ENCODE peak calls at places on chromosomes 4 and X, in six cellular contexts. One of them, this sample, is unnamed.

GRCh38 chrX:10022580-10023245 is 55.6 kb downstream of the CLDN34 start:
- DNase-seq in HFF-Myc: peak; percentile 54
- DNase-seq in brain microvascular endothelial cell: peak; percentile 88
- DNase-seq in AG10803: peak; percentile 73
- DNase-seq in GM23338: no peak
- DNase-seq in MM.1S: no peak
- DNase-seq in this sample: no peak

GRCh38 chr4:3512279-3512678 is 19.9 kb downstream of the LRPAP1 start:
- DNase-seq in AG10803: no peak
- DNase-seq in brain microvascular endothelial cell: no peak
- DNase-seq in MM.1S: no peak
- DNase-seq in GM23338: no peak
- DNase-seq in HFF-Myc: no peak
- DNase-seq in this sample: no peak

GRCh38 chr4:87497141-87497540 is 32.0 kb downstream of the SPARCL1 start:
- DNase-seq in HFF-Myc: no peak
- DNase-seq in brain microvascular endothelial cell: no peak
- DNase-seq in MM.1S: no peak
- DNase-seq in GM23338: peak; percentile 72
- DNase-seq in AG10803: no peak
- DNase-seq in this sample: no peak

GRCh38 chr4:164169591-164169990 is 584.3 kb upstream of the SMIM31 start:
- DNase-seq in brain microvascular endothelial cell: peak; percentile 49
- DNase-seq in HFF-Myc: no peak
- DNase-seq in AG10803: no peak
- DNase-seq in MM.1S: no peak
- DNase-seq in GM23338: no peak
- DNase-seq in this sample: no peak

GRCh38 chr4:152554742-152555141 is 18.9 kb upstream of the FBXW7 start:
- DNase-seq in AG10803: no peak
- DNase-seq in MM.1S: no peak
- DNase-seq in HFF-Myc: no peak
- DNase-seq in brain microvascular endothelial cell: no peak
- DNase-seq in GM23338: no peak
- DNase-seq in this sample: no peak

GRCh38 chrX:137194164-137194563 is 160.4 kb upstream of the GPR101 start:
- DNase-seq in MM.1S: peak; percentile 36
- DNase-seq in HFF-Myc: no peak
- DNase-seq in GM23338: peak; percentile 68
- DNase-seq in AG10803: no peak
- DNase-seq in brain microvascular endothelial cell: peak; percentile 5
- DNase-seq in this sample: no peak

GRCh38 chr4:125520258-125520990 is 205.7 kb downstream of the FAT4 start:
- DNase-seq in MM.1S: no peak
- DNase-seq in AG10803: peak; percentile 8
- DNase-seq in HFF-Myc: peak; percentile 16
- DNase-seq in brain microvascular endothelial cell: peak; percentile 43
- DNase-seq in GM23338: no peak
- DNase-seq in this sample: no peak

GRCh38 chr4:56575820-56576429 is 70.3 kb downstream of the ARL9 start:
- DNase-seq in MM.1S: peak; percentile 30
- DNase-seq in HFF-Myc: peak; percentile 16
- DNase-seq in AG10803: peak; percentile 49
- DNase-seq in GM23338: peak; percentile 41
- DNase-seq in brain microvascular endothelial cell: no peak
- DNase-seq in this sample: peak; percentile 24

GRCh38 chr4:113979157-113979972 is at the start of gene ARSJ:
- DNase-seq in AG10803: peak; percentile 80
- DNase-seq in HFF-Myc: peak; percentile 63
- DNase-seq in brain microvascular endothelial cell: peak; percentile 76
- DNase-seq in GM23338: peak; percentile 80
- DNase-seq in MM.1S: no peak
- DNase-seq in this sample: peak; percentile 41

GRCh38 chr4:168811207-168811606 is 198.8 kb downstream of the CBR4 start:
- DNase-seq in AG10803: no peak
- DNase-seq in HFF-Myc: no peak
- DNase-seq in MM.1S: no peak
- DNase-seq in GM23338: no peak
- DNase-seq in brain microvascular endothelial cell: no peak
- DNase-seq in this sample: no peak

GRCh38 chr4:184590196-184590595 is 59.1 kb downstream of the CASP3 start:
- DNase-seq in MM.1S: no peak
- DNase-seq in HFF-Myc: no peak
- DNase-seq in brain microvascular endothelial cell: no peak
- DNase-seq in GM23338: no peak
- DNase-seq in AG10803: peak; percentile 9
- DNase-seq in this sample: no peak

GRCh38 chrX:133215747-133216146 is 2.4 kb downstream of the TFDP3 start:
- DNase-seq in GM23338: peak; percentile 21
- DNase-seq in MM.1S: peak; percentile 53
- DNase-seq in AG10803: no peak
- DNase-seq in HFF-Myc: no peak
- DNase-seq in brain microvascular endothelial cell: peak; percentile 7
- DNase-seq in this sample: no peak

GRCh38 chr4:114180481-114180880 is 201.0 kb upstream of the ARSJ start:
- DNase-seq in AG10803: peak; percentile 36
- DNase-seq in brain microvascular endothelial cell: peak; percentile 78
- DNase-seq in HFF-Myc: peak; percentile 59
- DNase-seq in GM23338: peak; percentile 77
- DNase-seq in MM.1S: no peak
- DNase-seq in this sample: peak; percentile 41

DNA sequence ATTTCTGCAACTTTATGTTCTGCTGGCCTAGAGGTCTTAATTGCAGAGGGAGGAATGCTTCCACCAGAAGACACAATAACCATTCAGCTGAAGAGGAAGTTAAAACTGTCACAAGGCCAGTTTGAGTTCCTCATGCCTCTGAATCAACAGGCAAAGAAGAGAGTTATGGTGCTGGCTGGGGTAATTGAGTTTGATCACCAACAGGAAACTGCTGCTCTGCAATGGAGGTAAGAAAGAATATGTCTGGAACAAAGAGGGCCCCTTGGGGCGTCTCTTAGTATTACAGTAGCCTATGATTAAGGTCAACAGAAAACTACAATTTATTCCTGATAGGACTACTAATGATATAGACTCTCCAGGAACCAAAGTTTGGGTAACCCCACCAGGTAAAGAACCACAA is 744.0 kb downstream of the FSTL5 start:
- DNase-seq in GM23338: peak; percentile 66
- DNase-seq in brain microvascular endothelial cell: peak; percentile 4
- DNase-seq in AG10803: no peak
- DNase-seq in MM.1S: no peak
- DNase-seq in HFF-Myc: no peak
- DNase-seq in this sample: no peak
- TF ChIP-seq CTCF in GM23338: peak; percentile 60
- TF ChIP-seq CTCF in brain microvascular endothelial cell: peak; percentile 20
- TF ChIP-seq CTCF in AG10803: peak; percentile 19
- TF ChIP-seq CTCF in MM.1S: peak; percentile 15
- TF ChIP-seq CTCF in HFF-Myc: peak; percentile 5
- TF ChIP-seq CTCF in this sample: no peak

GRCh38 chrX:153649178-153649914 is 2.3 kb downstream of the DUSP9 start:
- DNase-seq in GM23338: peak; percentile 81
- DNase-seq in brain microvascular endothelial cell: no peak
- DNase-seq in AG10803: no peak
- DNase-seq in HFF-Myc: no peak
- DNase-seq in MM.1S: peak; percentile 47
- DNase-seq in this sample: no peak
- TF ChIP-seq CTCF in GM23338: peak; percentile 39
- TF ChIP-seq CTCF in brain microvascular endothelial cell: peak; percentile 37
- TF ChIP-seq CTCF in AG10803: peak; percentile 32
- TF ChIP-seq CTCF in HFF-Myc: no peak
- TF ChIP-seq CTCF in MM.1S: peak; percentile 43
- TF ChIP-seq CTCF in this sample: peak; percentile 23

DNA sequence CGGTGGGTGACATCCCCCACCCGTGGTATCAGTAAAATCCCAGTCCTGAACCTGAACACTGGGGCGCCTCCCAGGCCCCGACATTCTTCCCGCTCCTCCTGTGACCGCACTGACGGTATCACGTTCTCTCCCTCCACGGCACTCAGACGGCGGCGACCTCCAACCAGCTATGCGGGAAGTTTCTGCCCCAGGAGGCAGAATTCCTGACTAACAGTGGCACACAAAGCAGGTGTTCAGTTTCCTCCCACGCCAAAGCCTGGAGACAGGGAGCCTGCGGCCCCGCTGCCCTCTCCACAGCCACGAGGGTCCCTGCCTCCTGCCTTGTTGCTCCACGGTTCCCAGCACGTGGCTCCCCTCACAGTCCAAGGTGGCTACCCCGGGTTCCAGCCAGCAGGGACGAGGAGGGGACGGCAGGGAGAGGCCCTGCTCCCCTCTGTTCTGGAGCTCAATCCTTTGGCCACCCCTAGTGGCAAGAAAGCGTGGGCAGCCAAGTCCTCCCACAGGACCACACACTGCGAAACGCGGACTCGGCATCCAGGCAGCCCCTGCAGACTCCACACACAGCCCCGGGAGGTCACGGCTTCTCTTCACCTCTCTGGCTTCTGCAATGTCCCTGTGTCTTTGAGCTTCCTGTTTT is 15.2 kb downstream of the CTBP1 start:
- DNase-seq in HFF-Myc: no peak
- DNase-seq in MM.1S: no peak
- DNase-seq in brain microvascular endothelial cell: no peak
- DNase-seq in AG10803: no peak
- DNase-seq in GM23338: no peak
- DNase-seq in this sample: no peak
- TF ChIP-seq CTCF in HFF-Myc: peak; percentile 49
- TF ChIP-seq CTCF in MM.1S: no peak
- TF ChIP-seq CTCF in brain microvascular endothelial cell: peak; percentile 79
- TF ChIP-seq CTCF in AG10803: peak; percentile 48
- TF ChIP-seq CTCF in GM23338: no peak
- TF ChIP-seq CTCF in this sample: peak; percentile 67

DNA sequence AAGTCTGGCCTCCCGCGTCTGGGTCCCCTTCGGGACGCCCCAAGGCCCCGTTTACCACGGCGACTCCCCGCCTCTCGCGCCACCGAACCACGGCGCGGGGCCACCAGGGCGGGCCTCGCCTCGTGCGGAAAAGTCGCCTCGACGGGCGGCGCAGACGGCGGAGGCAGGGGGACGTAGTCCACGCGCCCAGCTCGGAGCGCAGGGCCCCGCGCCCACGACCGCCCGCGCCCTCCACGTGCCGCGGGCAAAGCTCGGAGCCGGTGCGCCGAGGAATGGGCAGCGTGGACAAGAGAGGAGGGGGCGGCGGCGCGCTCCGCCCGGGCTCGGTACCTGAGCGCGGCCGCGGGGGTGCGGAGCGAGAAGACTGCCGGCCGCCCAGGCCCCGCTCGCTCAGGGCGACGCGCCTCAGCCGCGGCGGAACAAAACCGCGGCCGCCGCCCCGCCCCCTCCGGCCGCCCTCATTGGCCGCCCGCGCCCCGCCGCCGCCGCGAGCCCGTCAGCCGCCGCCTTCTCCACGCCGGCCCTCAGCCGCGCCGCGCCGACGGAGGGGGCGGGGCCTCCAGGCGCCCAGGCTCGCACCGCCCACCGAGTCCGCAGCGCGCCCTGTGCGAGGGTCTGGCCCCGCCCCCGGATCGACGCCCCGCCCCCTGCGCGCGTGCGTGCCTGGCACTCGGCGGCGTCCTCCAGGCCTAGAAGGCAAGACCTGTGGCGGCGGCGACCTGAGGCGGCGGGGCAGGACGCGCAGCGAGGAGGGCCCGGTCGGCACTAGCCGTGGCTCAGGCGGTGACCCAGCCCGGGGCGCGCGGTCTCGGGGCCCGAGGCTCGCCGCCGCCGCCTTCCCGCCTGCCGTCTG is at the start of gene FAM53A:
- DNase-seq in GM23338: peak; percentile 87
- DNase-seq in HFF-Myc: peak; percentile 36
- DNase-seq in brain microvascular endothelial cell: peak; percentile 69
- DNase-seq in AG10803: peak; percentile 81
- DNase-seq in MM.1S: peak; percentile 90
- DNase-seq in this sample: peak; percentile 10
- TF ChIP-seq CTCF in GM23338: no peak
- TF ChIP-seq CTCF in HFF-Myc: no peak
- TF ChIP-seq CTCF in brain microvascular endothelial cell: no peak
- TF ChIP-seq CTCF in AG10803: no peak
- TF ChIP-seq CTCF in MM.1S: no peak
- TF ChIP-seq CTCF in this sample: no peak

GRCh38 chr4:111628437-111628836 is 516.8 kb upstream of the FAM241A start:
- DNase-seq in MM.1S: no peak
- DNase-seq in GM23338: no peak
- DNase-seq in AG10803: no peak
- DNase-seq in HFF-Myc: no peak
- DNase-seq in brain microvascular endothelial cell: no peak
- DNase-seq in this sample: no peak

GRCh38 chr4:111631157-111631999 is 513.9 kb upstream of the FAM241A start:
- DNase-seq in brain microvascular endothelial cell: no peak
- DNase-seq in MM.1S: peak; percentile 27
- DNase-seq in GM23338: peak; percentile 51
- DNase-seq in AG10803: peak; percentile 47
- DNase-seq in HFF-Myc: no peak
- DNase-seq in this sample: peak; percentile 7

GRCh38 chr4:111633663-111634266 is 511.5 kb upstream of the FAM241A start:
- DNase-seq in brain microvascular endothelial cell: no peak
- DNase-seq in AG10803: no peak
- DNase-seq in MM.1S: no peak
- DNase-seq in GM23338: no peak
- DNase-seq in HFF-Myc: no peak
- DNase-seq in this sample: no peak

GRCh38 chr4:111632752-111633151 is 512.5 kb upstream of the FAM241A start:
- DNase-seq in AG10803: peak; percentile 63
- DNase-seq in MM.1S: no peak
- DNase-seq in HFF-Myc: no peak
- DNase-seq in brain microvascular endothelial cell: no peak
- DNase-seq in GM23338: no peak
- DNase-seq in this sample: peak; percentile 16

GRCh38 chr4:111630705-111631104 is 514.5 kb upstream of the FAM241A start:
- DNase-seq in MM.1S: no peak
- DNase-seq in brain microvascular endothelial cell: no peak
- DNase-seq in AG10803: peak; percentile 52
- DNase-seq in HFF-Myc: no peak
- DNase-seq in GM23338: peak; percentile 56
- DNase-seq in this sample: peak; percentile 13
- TF ChIP-seq CTCF in MM.1S: peak; percentile 40
- TF ChIP-seq CTCF in brain microvascular endothelial cell: peak; percentile 32
- TF ChIP-seq CTCF in AG10803: peak; percentile 63
- TF ChIP-seq CTCF in HFF-Myc: peak; percentile 25
- TF ChIP-seq CTCF in GM23338: peak; percentile 64
- TF ChIP-seq CTCF in this sample: peak; percentile 39

This sample was measured in AG09309.